ENCODE peak calls at places on chromosomes 3 and 15, in six cellular contexts. One of them, this sample, is unnamed.

GRCh38 chr15:68578175-68578959 is 426 bp upstream of the CORO2B start:
- DNase-seq in MM.1S: no peak
- DNase-seq in breast epithelium: no peak
- DNase-seq in esophagus squamous epithelium: no peak
- DNase-seq in substantia nigra: peak
- DNase-seq in colonic mucosa: peak
- DNase-seq in this sample: peak

GRCh38 chr3:143081844-143082778 is 37.5 kb upstream of the CHST2 start:
- DNase-seq in esophagus squamous epithelium: peak
- DNase-seq in colonic mucosa: no peak
- DNase-seq in MM.1S: no peak
- DNase-seq in substantia nigra: no peak
- DNase-seq in breast epithelium: no peak
- DNase-seq in this sample: no peak

GRCh38 chr3:161559177-161559998 is 62.8 kb downstream of the OTOL1 start:
- DNase-seq in esophagus squamous epithelium: no peak
- DNase-seq in colonic mucosa: no peak
- DNase-seq in breast epithelium: no peak
- DNase-seq in substantia nigra: no peak
- DNase-seq in MM.1S: peak
- DNase-seq in this sample: no peak

GRCh38 chr3:107416886-107417285 is 39.6 kb downstream of the CCDC54 start:
- DNase-seq in breast epithelium: no peak
- DNase-seq in substantia nigra: no peak
- DNase-seq in colonic mucosa: no peak
- DNase-seq in MM.1S: no peak
- DNase-seq in esophagus squamous epithelium: no peak
- DNase-seq in this sample: no peak

GRCh38 chr15:67119238-67119846 is 53.9 kb downstream of the SMAD3 start:
- DNase-seq in colonic mucosa: no peak
- DNase-seq in substantia nigra: no peak
- DNase-seq in MM.1S: no peak
- DNase-seq in breast epithelium: no peak
- DNase-seq in esophagus squamous epithelium: no peak
- DNase-seq in this sample: no peak

GRCh38 chr3:156480949-156481348 is 74.0 kb downstream of the SSR3 start:
- DNase-seq in colonic mucosa: no peak
- DNase-seq in breast epithelium: no peak
- DNase-seq in substantia nigra: no peak
- DNase-seq in esophagus squamous epithelium: no peak
- DNase-seq in MM.1S: no peak
- DNase-seq in this sample: no peak

GRCh38 chr3:16486951-16487480 is 26.5 kb downstream of the RFTN1 start:
- DNase-seq in MM.1S: no peak
- DNase-seq in breast epithelium: no peak
- DNase-seq in colonic mucosa: no peak
- DNase-seq in esophagus squamous epithelium: no peak
- DNase-seq in substantia nigra: no peak
- DNase-seq in this sample: no peak

GRCh38 chr15:49709815-49710214 is 89.0 kb downstream of the DTWD1 start:
- DNase-seq in colonic mucosa: no peak
- DNase-seq in substantia nigra: no peak
- DNase-seq in MM.1S: no peak
- DNase-seq in breast epithelium: no peak
- DNase-seq in esophagus squamous epithelium: no peak
- DNase-seq in this sample: no peak

GRCh38 chr3:122092460-122093165 is 37.5 kb downstream of the CD86 start:
- DNase-seq in breast epithelium: no peak
- DNase-seq in esophagus squamous epithelium: no peak
- DNase-seq in colonic mucosa: peak
- DNase-seq in substantia nigra: no peak
- DNase-seq in MM.1S: peak
- DNase-seq in this sample: no peak

GRCh38 chr3:48428863-48429415 is 947 bp downstream of the PLXNB1 start:
- DNase-seq in substantia nigra: peak
- DNase-seq in breast epithelium: no peak
- DNase-seq in MM.1S: no peak
- DNase-seq in esophagus squamous epithelium: no peak
- DNase-seq in colonic mucosa: peak
- DNase-seq in this sample: no peak

GRCh38 chr15:46879067-46879770 is 838.1 kb upstream of the SEMA6D start:
- DNase-seq in esophagus squamous epithelium: no peak
- DNase-seq in MM.1S: no peak
- DNase-seq in colonic mucosa: no peak
- DNase-seq in substantia nigra: no peak
- DNase-seq in breast epithelium: no peak
- DNase-seq in this sample: no peak

GRCh38 chr3:27312044-27312668 is 57.0 kb downstream of the NEK10 start:
- DNase-seq in esophagus squamous epithelium: no peak
- DNase-seq in colonic mucosa: no peak
- DNase-seq in breast epithelium: no peak
- DNase-seq in MM.1S: peak
- DNase-seq in substantia nigra: no peak
- DNase-seq in this sample: no peak

GRCh38 chr15:61480295-61480694 is 251.2 kb upstream of the RORA start:
- DNase-seq in esophagus squamous epithelium: no peak
- DNase-seq in MM.1S: no peak
- DNase-seq in breast epithelium: no peak
- DNase-seq in colonic mucosa: no peak
- DNase-seq in substantia nigra: no peak
- DNase-seq in this sample: no peak

GRCh38 chr3:159839561-159840379 is 148.9 kb upstream of the IL12A start:
- DNase-seq in substantia nigra: peak
- DNase-seq in breast epithelium: no peak
- DNase-seq in esophagus squamous epithelium: no peak
- DNase-seq in MM.1S: no peak
- DNase-seq in colonic mucosa: no peak
- DNase-seq in this sample: no peak

GRCh38 chr3:9028134-9028533 is 64.9 kb upstream of the RAD18 start:
- DNase-seq in substantia nigra: peak
- DNase-seq in MM.1S: no peak
- DNase-seq in breast epithelium: peak
- DNase-seq in colonic mucosa: peak
- DNase-seq in esophagus squamous epithelium: no peak
- DNase-seq in this sample: peak

GRCh38 chr3:166837535-166837934 is 542.6 kb downstream of the ZBBX start:
- DNase-seq in esophagus squamous epithelium: no peak
- DNase-seq in substantia nigra: no peak
- DNase-seq in breast epithelium: no peak
- DNase-seq in MM.1S: peak
- DNase-seq in colonic mucosa: no peak
- DNase-seq in this sample: no peak

GRCh38 chr15:92751528-92751927 is 96.0 kb upstream of the FAM174B start:
- DNase-seq in esophagus squamous epithelium: no peak
- DNase-seq in breast epithelium: no peak
- DNase-seq in colonic mucosa: no peak
- DNase-seq in MM.1S: no peak
- DNase-seq in substantia nigra: no peak
- DNase-seq in this sample: no peak

GRCh38 chr3:34957707-34958106 is 681.6 kb upstream of the ARPP21 start:
- DNase-seq in esophagus squamous epithelium: no peak
- DNase-seq in MM.1S: no peak
- DNase-seq in breast epithelium: no peak
- DNase-seq in colonic mucosa: no peak
- DNase-seq in substantia nigra: no peak
- DNase-seq in this sample: no peak

GRCh38 chr3:39812537-39812936 is 3.1 kb downstream of the MYRIP start:
- DNase-seq in esophagus squamous epithelium: no peak
- DNase-seq in colonic mucosa: peak
- DNase-seq in substantia nigra: no peak
- DNase-seq in MM.1S: peak
- DNase-seq in breast epithelium: no peak
- DNase-seq in this sample: no peak

GRCh38 chr3:52056521-52056967 is at the start of gene DUSP7:
- DNase-seq in esophagus squamous epithelium: no peak
- DNase-seq in breast epithelium: no peak
- DNase-seq in colonic mucosa: peak
- DNase-seq in substantia nigra: peak
- DNase-seq in MM.1S: peak
- DNase-seq in this sample: no peak

GRCh38 chr3:4947028-4947427 is 32.2 kb upstream of the BHLHE40 start:
- DNase-seq in colonic mucosa: no peak
- DNase-seq in substantia nigra: no peak
- DNase-seq in MM.1S: no peak
- DNase-seq in esophagus squamous epithelium: no peak
- DNase-seq in breast epithelium: no peak
- DNase-seq in this sample: no peak

GRCh38 chr15:101435761-101436160 is 53.7 kb downstream of the PCSK6 start:
- DNase-seq in esophagus squamous epithelium: no peak
- DNase-seq in substantia nigra: no peak
- DNase-seq in breast epithelium: no peak
- DNase-seq in MM.1S: no peak
- DNase-seq in colonic mucosa: no peak
- DNase-seq in this sample: no peak

GRCh38 chr15:70166506-70167087 is 68.9 kb upstream of the TLE3 start:
- DNase-seq in substantia nigra: no peak
- DNase-seq in colonic mucosa: no peak
- DNase-seq in breast epithelium: peak
- DNase-seq in MM.1S: no peak
- DNase-seq in esophagus squamous epithelium: no peak
- DNase-seq in this sample: no peak

DNA sequence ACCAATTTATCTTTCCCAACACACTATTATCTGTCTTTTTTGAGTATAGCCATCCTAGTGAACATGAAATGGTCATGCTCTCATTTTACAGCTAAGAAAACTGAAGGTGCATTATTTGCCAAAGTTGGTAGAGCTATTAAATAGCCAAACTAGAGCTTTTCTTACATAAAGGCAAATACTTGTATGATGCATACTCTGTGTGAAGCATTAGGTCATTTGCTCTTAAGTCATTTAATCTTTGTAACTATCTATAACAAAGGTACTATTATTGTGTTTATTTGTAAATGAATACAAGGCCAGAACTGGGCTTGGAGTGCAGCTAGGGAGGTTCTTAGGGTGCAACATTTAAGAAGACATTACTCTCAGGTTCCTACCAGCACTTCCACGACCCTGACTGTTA is 123.7 kb downstream of the THSD4 start:
- DNase-seq in breast epithelium: no peak
- DNase-seq in colonic mucosa: no peak
- DNase-seq in MM.1S: no peak
- DNase-seq in substantia nigra: no peak
- DNase-seq in esophagus squamous epithelium: no peak
- DNase-seq in this sample: no peak
- H3K27ac ChIP-seq in breast epithelium: no peak
- H3K27ac ChIP-seq in colonic mucosa: no peak
- H3K27ac ChIP-seq in MM.1S: no peak
- H3K27ac ChIP-seq in substantia nigra: no peak
- H3K27ac ChIP-seq in esophagus squamous epithelium: no peak
- H3K27ac ChIP-seq in this sample: no peak

DNA sequence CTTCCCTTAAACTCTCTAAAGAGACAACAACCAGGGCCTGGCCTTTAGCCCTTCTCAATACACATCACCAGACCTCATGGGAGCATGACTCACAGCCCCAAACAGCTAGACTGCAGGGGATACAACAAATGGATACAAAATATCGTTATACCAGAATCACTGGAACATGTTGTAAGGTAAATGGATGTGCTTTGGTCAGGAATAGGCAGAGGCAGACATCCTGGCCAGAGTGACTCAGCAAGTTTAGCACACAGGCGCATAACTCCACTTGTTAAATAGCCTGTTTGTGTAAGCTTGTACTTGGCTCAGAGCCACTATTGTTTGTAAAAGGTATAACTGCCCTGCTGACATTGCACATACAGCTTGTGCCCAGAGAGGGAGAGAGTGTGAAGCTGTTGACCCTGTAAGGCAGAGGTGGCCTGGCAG is 18.3 kb downstream of the TMED3 start:
- DNase-seq in MM.1S: no peak
- DNase-seq in esophagus squamous epithelium: no peak
- DNase-seq in colonic mucosa: no peak
- DNase-seq in substantia nigra: no peak
- DNase-seq in breast epithelium: no peak
- DNase-seq in this sample: no peak
- H3K27ac ChIP-seq in MM.1S: no peak
- H3K27ac ChIP-seq in esophagus squamous epithelium: no peak
- H3K27ac ChIP-seq in colonic mucosa: no peak
- H3K27ac ChIP-seq in substantia nigra: no peak
- H3K27ac ChIP-seq in breast epithelium: no peak
- H3K27ac ChIP-seq in this sample: no peak

DNA sequence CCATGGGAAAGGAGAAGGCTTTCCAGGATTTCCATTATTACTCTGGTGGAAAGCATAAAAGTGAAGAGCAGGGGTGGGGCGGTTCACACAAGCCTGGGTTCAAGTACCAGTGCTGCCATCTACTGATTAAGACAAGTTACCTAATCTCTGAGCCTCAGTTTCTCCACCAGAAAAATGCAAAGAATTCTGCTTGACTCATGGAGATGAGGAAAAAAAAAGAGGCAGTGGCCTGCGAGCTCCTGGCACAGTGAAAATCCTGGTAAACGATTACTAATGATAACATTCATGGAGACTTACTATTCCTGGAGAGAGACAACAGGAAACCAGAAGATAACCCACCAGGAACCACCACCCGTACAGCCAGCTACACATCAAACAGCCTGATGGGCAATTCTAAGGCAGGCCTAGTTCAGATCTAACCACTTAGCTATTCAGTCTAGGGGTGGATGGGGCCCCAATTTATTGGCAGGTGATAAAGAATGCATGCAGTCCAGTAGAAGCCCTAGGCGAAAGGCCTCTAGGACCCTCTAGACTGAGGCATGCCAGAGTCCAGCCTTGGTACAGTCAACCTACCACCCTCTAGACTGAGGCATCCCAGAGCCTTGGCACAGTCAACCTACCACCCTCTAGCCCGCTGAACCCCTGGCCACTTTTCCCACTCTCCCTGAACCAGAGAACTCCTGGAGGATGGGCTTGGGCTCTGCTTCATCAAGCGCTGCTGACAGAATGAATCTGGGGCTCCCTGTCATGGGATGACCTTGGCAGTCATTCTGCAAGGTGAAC is 2.5 kb downstream of the AMOTL2 start:
- DNase-seq in MM.1S: no peak
- DNase-seq in breast epithelium: no peak
- DNase-seq in esophagus squamous epithelium: no peak
- DNase-seq in colonic mucosa: no peak
- DNase-seq in substantia nigra: no peak
- DNase-seq in this sample: no peak
- H3K27ac ChIP-seq in MM.1S: no peak
- H3K27ac ChIP-seq in breast epithelium: peak
- H3K27ac ChIP-seq in esophagus squamous epithelium: peak
- H3K27ac ChIP-seq in colonic mucosa: no peak
- H3K27ac ChIP-seq in substantia nigra: peak
- H3K27ac ChIP-seq in this sample: peak

GRCh38 chr15:79923068-79923514 is 26.3 kb upstream of the MTHFS start:
- DNase-seq in breast epithelium: peak
- DNase-seq in substantia nigra: peak
- DNase-seq in colonic mucosa: peak
- DNase-seq in esophagus squamous epithelium: no peak
- DNase-seq in MM.1S: peak
- DNase-seq in this sample: no peak
- H3K27ac ChIP-seq in breast epithelium: peak
- H3K27ac ChIP-seq in substantia nigra: peak
- H3K27ac ChIP-seq in colonic mucosa: peak
- H3K27ac ChIP-seq in esophagus squamous epithelium: peak
- H3K27ac ChIP-seq in MM.1S: peak
- H3K27ac ChIP-seq in this sample: peak

This sample was measured in thoracic aorta.